ENCODE peak calls at places on chromosome 22, in eight cellular contexts. Y, D, G, Z, V, S, H and P are unnamed samples.

GRCh38 chr22:22841598-22841997 is 46.0 kb upstream of the IGLL5 start:
- DNase-seq in Y (no peak), D (no peak), G (no peak), Z (no peak), V (no peak), S (no peak), H (no peak), P (no peak)

GRCh38 chr22:34308101-34308500 is 387.8 kb upstream of the LARGE1 start:
- DNase-seq in Y (no peak), D (no peak), G (no peak), Z (no peak), V (no peak), S (no peak), H (no peak), P (no peak)

GRCh38 chr22:42777126-42777525 is 56.5 kb upstream of the A4GALT start:
- DNase-seq in Y (no peak), D (no peak), G (no peak), Z (no peak), V (no peak), S (no peak), H (no peak), P (no peak)

GRCh38 chr22:44360686-44361381 is 48.1 kb upstream of the SHISAL1 start:
- DNase-seq in Y (no peak), D (peak; percentile 43), G (peak; percentile 87), Z (peak; percentile 68), V (no peak), S (peak; percentile 99), H (no peak), P (no peak)

GRCh38 chr22:36510384-36510783 is 3.5 kb upstream of the FOXRED2 start:
- DNase-seq in Y (no peak), D (no peak), G (no peak), Z (no peak), V (no peak), S (no peak), H (no peak), P (no peak)

GRCh38 chr22:46934746-46935491 is 172.5 kb downstream of the TBC1D22A start:
- DNase-seq in Y (no peak), D (peak; percentile 31), G (peak; percentile 85), Z (peak; percentile 72), V (no peak), S (peak; percentile 77), H (peak; percentile 6), P (peak; percentile 11)

GRCh38 chr22:19704355-19705015 is 9.8 kb upstream of the SEPTIN5 start:
- DNase-seq in Y (no peak), D (no peak), G (no peak), Z (no peak), V (no peak), S (no peak), H (no peak), P (no peak)

GRCh38 chr22:48849963-48850657 is 977.6 kb downstream of the BRD1 start:
- DNase-seq in Y (no peak), D (no peak), G (no peak), Z (no peak), V (no peak), S (no peak), H (no peak), P (no peak)

GRCh38 chr22:46038516-46039430 is 61.8 kb upstream of the WNT7B start:
- DNase-seq in Y (no peak), D (no peak), G (no peak), Z (no peak), V (no peak), S (no peak), H (no peak), P (no peak)

GRCh38 chr22:49780281-49780991 is 47.2 kb downstream of the BRD1 start:
- DNase-seq in Y (no peak), D (no peak), G (no peak), Z (no peak), V (no peak), S (no peak), H (no peak), P (no peak)

GRCh38 chr22:46596032-46596441 is 24.1 kb upstream of the GRAMD4 start:
- DNase-seq in Y (no peak), D (no peak), G (no peak), Z (peak; percentile 32), V (no peak), S (no peak), H (no peak), P (no peak)

GRCh38 chr22:22565991-22566390 is 6.9 kb upstream of the PRAME start:
- DNase-seq in Y (no peak), D (no peak), G (no peak), Z (no peak), V (no peak), S (no peak), H (no peak), P (no peak)

GRCh38 chr22:24494535-24495364 is at the start of gene UPB1:
- DNase-seq in Y (no peak), D (no peak), G (no peak), Z (no peak), V (no peak), S (no peak), H (no peak), P (no peak)